ENCODE peak calls at places on chromosomes 4 and X, in nine cellular contexts. D, E, F, T, P, I, W, X and V are unnamed samples.

GRCh38 chr4:185480016-185480732 is 8.6 kb upstream of the CCDC110 start:
- DNase-seq in D (no peak), E (no peak), F (no peak), T (no peak), P (no peak), I (no peak), W (no peak), X (peak; percentile 44), V (no peak)

GRCh38 chr4:77880784-77881183 is 18.2 kb downstream of the MRPL1 start:
- DNase-seq in D (no peak), E (no peak), F (no peak), T (no peak), P (no peak), I (no peak), W (no peak), X (no peak), V (no peak)

GRCh38 chr4:51942108-51942832 is 77.9 kb downstream of the LRRC66 start:
- DNase-seq in D (no peak), E (no peak), F (no peak), T (no peak), P (peak; percentile 25), I (peak; percentile 4), W (no peak), X (no peak), V (no peak)

GRCh38 chrX:140480765-140481164 is 24.1 kb downstream of the SOX3 start:
- DNase-seq in D (no peak), E (no peak), F (no peak), T (no peak), P (no peak), I (no peak), W (no peak), X (no peak), V (no peak)

GRCh38 chrX:46587753-46588171 is 14.2 kb downstream of the CHST7 start:
- DNase-seq in D (no peak), E (no peak), F (no peak), T (peak; percentile 5), P (peak; percentile 13), I (no peak), W (peak; percentile 17), X (no peak), V (no peak)

GRCh38 chr4:118936406-118936805 is 47.8 kb downstream of the SYNPO2 start:
- DNase-seq in D (no peak), E (no peak), F (no peak), T (no peak), P (no peak), I (no peak), W (no peak), X (no peak), V (no peak)

GRCh38 chr4:169352332-169352731 is 81.6 kb upstream of the SH3RF1 start:
- DNase-seq in D (no peak), E (no peak), F (no peak), T (no peak), P (no peak), I (no peak), W (no peak), X (no peak), V (no peak)

GRCh38 chrX:109345866-109346265 is 136.0 kb downstream of the GUCY2F start:
- DNase-seq in D (no peak), E (no peak), F (no peak), T (no peak), P (peak; percentile 24), I (no peak), W (no peak), X (no peak), V (no peak)

GRCh38 chr4:68391451-68391850 is 41.6 kb upstream of the YTHDC1 start:
- DNase-seq in D (no peak), E (no peak), F (no peak), T (no peak), P (no peak), I (no peak), W (no peak), X (no peak), V (no peak)

GRCh38 chrX:130108647-130109428 is 1.5 kb downstream of the ELF4 start:
- DNase-seq in D (peak; percentile 69), E (peak; percentile 73), F (peak; percentile 80), T (no peak), P (peak; percentile 39), I (no peak), W (peak; percentile 39), X (no peak), V (peak; percentile 69)

GRCh38 chr4:71541541-71541940 is 202.7 kb downstream of the SLC4A4 start:
- DNase-seq in D (no peak), E (no peak), F (no peak), T (no peak), P (no peak), I (no peak), W (no peak), X (no peak), V (no peak)

GRCh38 chr4:78748361-78748760 is 27.8 kb upstream of the BMP2K start:
- DNase-seq in D (no peak), E (no peak), F (no peak), T (no peak), P (peak; percentile 60), I (no peak), W (no peak), X (peak; percentile 9), V (no peak)

GRCh38 chr4:138845051-138845450 is 170.5 kb upstream of the NOCT start:
- DNase-seq in D (no peak), E (no peak), F (no peak), T (no peak), P (no peak), I (no peak), W (no peak), X (no peak), V (no peak)

GRCh38 chr4:140635606-140636005 is 66.8 kb upstream of the UCP1 start:
- DNase-seq in D (no peak), E (peak; percentile 79), F (no peak), T (no peak), P (peak; percentile 53), I (no peak), W (peak; percentile 36), X (peak; percentile 61), V (no peak)

GRCh38 chr4:189081831-189082230 is 858.8 kb upstream of the FRG1 start:
- DNase-seq in D (no peak), E (no peak), F (no peak), T (no peak), P (peak; percentile 22), I (peak; percentile 58), W (no peak), X (no peak), V (no peak)

GRCh38 chrX:71106427-71106826 is at the start of gene CXorf65:
- DNase-seq in D (no peak), E (no peak), F (peak; percentile 9), T (no peak), P (no peak), I (peak; percentile 10), W (no peak), X (no peak), V (no peak)
- H3K4me3 ChIP-seq in D (no peak within 1 kb of the TSS), E (no peak within 1 kb of the TSS), F (no peak within 1 kb of the TSS), T (no peak within 1 kb of the TSS), P (no peak within 1 kb of the TSS), I (no peak within 1 kb of the TSS), W (no peak within 1 kb of the TSS), X (no peak within 1 kb of the TSS), V (no peak within 1 kb of the TSS)

GRCh38 chrX:22803353-22803752 is 196.4 kb upstream of the DDX53 start:
- DNase-seq in D (no peak), E (no peak), F (no peak), T (no peak), P (no peak), I (no peak), W (no peak), X (no peak), V (no peak)

GRCh38 chrX:22795680-22796079 is 204.1 kb upstream of the DDX53 start:
- DNase-seq in D (no peak), E (no peak), F (no peak), T (no peak), P (no peak), I (peak; percentile 36), W (no peak), X (no peak), V (no peak)

GRCh38 chrX:22800360-22800759 is 199.4 kb upstream of the DDX53 start:
- DNase-seq in D (peak; percentile 68), E (no peak), F (peak; percentile 67), T (peak; percentile 4), P (peak; percentile 83), I (peak; percentile 89), W (peak; percentile 11), X (peak; percentile 19), V (no peak)

GRCh38 chrX:22800806-22801205 is 199.0 kb upstream of the DDX53 start:
- DNase-seq in D (no peak), E (no peak), F (no peak), T (no peak), P (peak; percentile 0), I (peak; percentile 12), W (no peak), X (no peak), V (no peak)
- H3K4me3 ChIP-seq in D (no peak overlapping the region), E (no peak overlapping the region), F (no peak overlapping the region), T (no peak overlapping the region), P (no peak overlapping the region), I (no peak overlapping the region), W (no peak overlapping the region), X (no peak overlapping the region), V (no peak overlapping the region)

GRCh38 chr4:6953751-6954380 is 44.2 kb downstream of the TBC1D14 start:
- DNase-seq in D (peak; percentile 78), E (peak; percentile 91), F (peak; percentile 91), T (no peak), P (peak; percentile 69), I (peak; percentile 81), W (peak; percentile 81), X (peak; percentile 96), V (peak; percentile 87)
- H3K4me3 ChIP-seq in D (peak overlapping the region; percentile 15), E (peak overlapping the region; percentile 37), F (no peak overlapping the region), T (no peak overlapping the region), P (peak overlapping the region; percentile 50), I (peak overlapping the region; percentile 49), W (peak overlapping the region; percentile 46), X (no peak overlapping the region), V (peak overlapping the region; percentile 49)

GRCh38 chr4:109798866-109799265 is 2.9 kb downstream of the CFI start:
- DNase-seq in D (no peak), E (no peak), F (no peak), T (no peak), P (no peak), I (no peak), W (no peak), X (peak; percentile 29), V (no peak)
- H3K4me3 ChIP-seq in D (no peak overlapping the region), E (no peak overlapping the region), F (no peak overlapping the region), T (no peak overlapping the region), P (no peak overlapping the region), I (no peak overlapping the region), W (no peak overlapping the region), X (no peak overlapping the region), V (no peak overlapping the region)

DNA sequence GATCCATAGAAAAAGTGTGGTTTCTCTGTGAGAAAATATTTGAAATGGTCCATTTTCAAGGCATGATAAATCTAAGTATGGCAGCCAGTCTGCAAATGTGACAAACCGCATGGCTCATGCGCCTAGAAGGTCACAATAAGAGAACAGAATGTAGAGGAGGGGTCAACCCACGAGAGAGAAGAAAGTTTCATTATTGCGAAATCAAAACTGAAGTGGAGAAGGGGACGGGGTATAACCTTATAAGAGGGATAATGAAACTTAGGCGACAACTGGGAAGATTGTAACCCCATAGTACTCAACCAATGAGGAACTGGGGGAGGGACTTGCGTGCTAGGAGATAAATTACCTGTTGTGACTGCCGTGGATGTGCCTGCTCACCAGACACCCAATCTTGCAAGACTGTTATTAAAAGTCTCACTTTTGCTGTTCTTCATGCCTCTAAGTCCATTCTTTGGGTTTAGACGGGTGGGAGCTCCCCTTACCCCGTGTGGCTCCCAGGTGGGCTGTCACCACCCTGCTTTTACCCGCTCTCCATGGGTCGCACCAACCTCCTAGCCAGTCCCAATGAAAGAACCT is 21.3 kb upstream of the ZCCHC4 start:
- DNase-seq in D (no peak), E (no peak), F (no peak), T (no peak), P (no peak), I (no peak), W (no peak), X (no peak), V (no peak)
- H3K4me3 ChIP-seq in D (no peak overlapping the region), E (no peak overlapping the region), F (no peak overlapping the region), T (no peak overlapping the region), P (no peak overlapping the region), I (no peak overlapping the region), W (no peak overlapping the region), X (no peak overlapping the region), V (no peak overlapping the region)